ENCODE peak calls at places on chromosomes 12 and 14, in seven cellular contexts. D is ovary, H is fibroblast of mammary gland, Y is fibroblast of lung, A is A549, Z is endodermal cell, G is pancreas. P is an unnamed sample.

GRCh38 chr14:29458547-29458946 is 469.1 kb downstream of the PRKD1 start:
- DNase-seq in G (no peak), Z (no peak), Y (no peak), D (no peak), H (no peak), A (no peak), P (peak; percentile 26)

GRCh38 chr12:79415754-79416435 is 274.9 kb downstream of the PAWR start:
- DNase-seq in D (no peak), Y (peak; percentile 42), A (no peak), H (no peak), G (no peak), Z (no peak), P (peak; percentile 60)

GRCh38 chr14:43894534-43894933 is 612.5 kb downstream of the FSCB start:
- DNase-seq in G (no peak), D (no peak), Z (peak; percentile 38), H (peak; percentile 1), Y (peak; percentile 12), A (no peak), P (no peak)

GRCh38 chr14:75471059-75471458 is 43.2 kb downstream of the JDP2 start:
- DNase-seq in G (no peak), D (no peak), A (no peak), Z (no peak), H (no peak), Y (no peak), P (no peak)

GRCh38 chr12:106710143-106710893 is 64.2 kb upstream of the RIC8B start:
- DNase-seq in H (no peak), G (no peak), Y (no peak), A (no peak), Z (peak; percentile 59), D (no peak), P (no peak)

GRCh38 chr14:30005114-30005698 is 77.6 kb upstream of the PRKD1 start:
- DNase-seq in Z (no peak), Y (peak; percentile 88), G (no peak), H (peak; percentile 81), A (peak; percentile 18), D (no peak), P (peak; percentile 92)

GRCh38 chr12:100672075-100672592 is 98.7 kb downstream of the GAS2L3 start:
- DNase-seq in H (peak; percentile 12), Y (no peak), G (no peak), A (peak; percentile 21), D (no peak), Z (peak; percentile 95), P (peak; percentile 22)

GRCh38 chr14:52124791-52125661 is 56.2 kb upstream of the NID2 start:
- DNase-seq in Y (peak; percentile 92), A (peak; percentile 32), G (no peak), H (peak; percentile 93), D (no peak), Z (no peak), P (peak; percentile 93)

GRCh38 chr12:13559318-13559978 is 362.9 kb downstream of the EMP1 start:
- DNase-seq in H (no peak), G (peak; percentile 71), Y (no peak), Z (no peak), A (no peak), D (no peak), P (no peak)

GRCh38 chr12:70691018-70691672 is 53.9 kb upstream of the PTPRB start:
- DNase-seq in Y (no peak), A (no peak), D (no peak), Z (no peak), G (no peak), H (peak; percentile 11), P (peak; percentile 82)

GRCh38 chr14:39102265-39102968 is 618 bp downstream of the SEC23A start:
- DNase-seq in Y (peak; percentile 68), D (no peak), Z (no peak), G (no peak), A (peak; percentile 34), H (peak; percentile 72), P (peak; percentile 44)

GRCh38 chr14:63652406-63652805 is 10.7 kb upstream of the WDR89 start:
- DNase-seq in Z (no peak), G (no peak), H (no peak), D (no peak), Y (no peak), A (no peak), P (no peak)

GRCh38 chr14:37874429-37875109 is 279.1 kb downstream of the TTC6 start:
- DNase-seq in G (peak; percentile 86), A (peak; percentile 59), H (peak; percentile 62), Y (peak; percentile 68), D (peak; percentile 59), Z (peak; percentile 98), P (peak; percentile 69)

GRCh38 chr12:93237235-93237915 is 140.3 kb upstream of the NUDT4 start:
- DNase-seq in G (no peak), A (no peak), Z (no peak), Y (peak; percentile 77), D (no peak), H (peak; percentile 77), P (peak; percentile 92)

GRCh38 chr14:75854247-75854799 is 127.5 kb downstream of the TGFB3 start:
- DNase-seq in D (no peak), H (no peak), G (no peak), Y (peak; percentile 81), Z (no peak), A (no peak), P (no peak)

GRCh38 chr12:128012110-128012509 is 254.9 kb upstream of the TMEM132C start:
- DNase-seq in A (no peak), Y (no peak), H (no peak), Z (no peak), G (no peak), D (no peak), P (no peak)

GRCh38 chr12:111412830-111413441 is 7.2 kb downstream of the SH2B3 start:
- DNase-seq in D (no peak), A (no peak), H (no peak), Y (no peak), G (no peak), Z (no peak), P (peak; percentile 50)

GRCh38 chr12:122590990-122591389 is 63.9 kb downstream of the KNTC1 start:
- DNase-seq in Z (no peak), D (no peak), Y (no peak), H (no peak), G (no peak), A (no peak), P (no peak)

DNA sequence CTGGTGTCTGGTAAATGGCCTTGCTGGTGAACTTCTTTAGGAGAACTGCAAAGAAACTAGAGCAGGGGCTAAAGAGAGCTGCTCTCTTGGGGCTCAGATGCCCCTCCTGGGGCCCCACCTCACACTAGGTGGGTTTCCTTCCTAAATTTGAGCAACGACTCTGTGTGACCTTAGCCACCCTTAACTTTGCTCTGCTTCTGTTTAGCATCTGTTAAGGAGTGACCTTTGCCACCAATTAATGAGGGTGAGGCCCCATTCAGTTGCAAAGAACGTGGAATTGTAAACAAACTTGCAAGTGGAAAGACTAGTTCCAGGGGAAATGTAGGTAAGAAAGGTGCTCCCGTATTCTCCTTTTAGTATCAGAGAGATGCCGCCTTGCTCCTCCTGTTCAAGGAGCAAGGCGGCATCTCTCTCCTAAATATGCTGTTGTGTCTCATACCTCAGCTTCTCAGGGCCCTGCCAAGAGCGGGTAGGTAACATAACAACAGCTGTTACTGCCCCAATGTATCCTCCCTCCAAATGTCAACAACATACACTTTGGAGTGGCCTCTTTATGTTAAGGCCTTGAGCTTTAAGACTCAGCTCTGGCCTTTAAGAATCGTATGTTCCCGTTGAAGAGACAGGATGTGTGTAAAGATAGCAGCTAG is 77.6 kb upstream of the FUT8 start:
- DNase-seq in H (no peak), Y (no peak), Z (peak; percentile 71), D (no peak), G (no peak), A (no peak), P (no peak)
- H3K4me3 ChIP-seq in H (no peak overlapping the region), Y (peak overlapping the region; percentile 15), Z (peak overlapping the region; percentile 32), D (no peak overlapping the region), G (no peak overlapping the region), A (no peak overlapping the region), P (no peak overlapping the region)

GRCh38 chr12:64695550-64695949 is 63.7 kb downstream of the GNS start:
- DNase-seq in A (no peak), D (no peak), Z (peak; percentile 74), H (no peak), G (no peak), Y (no peak), P (no peak)

GRCh38 chr12:64699504-64700115 is 59.6 kb downstream of the GNS start:
- DNase-seq in G (no peak), Y (no peak), D (no peak), Z (no peak), A (no peak), H (no peak), P (no peak)

GRCh38 chr12:64691793-64692583 is 67.2 kb downstream of the GNS start:
- DNase-seq in D (no peak), A (no peak), H (no peak), Y (peak; percentile 65), Z (no peak), G (no peak), P (no peak)

GRCh38 chr12:64694130-64695078 is 64.8 kb downstream of the GNS start:
- DNase-seq in A (no peak), Z (peak; percentile 68), Y (no peak), D (no peak), H (no peak), G (no peak), P (no peak)

DNA sequence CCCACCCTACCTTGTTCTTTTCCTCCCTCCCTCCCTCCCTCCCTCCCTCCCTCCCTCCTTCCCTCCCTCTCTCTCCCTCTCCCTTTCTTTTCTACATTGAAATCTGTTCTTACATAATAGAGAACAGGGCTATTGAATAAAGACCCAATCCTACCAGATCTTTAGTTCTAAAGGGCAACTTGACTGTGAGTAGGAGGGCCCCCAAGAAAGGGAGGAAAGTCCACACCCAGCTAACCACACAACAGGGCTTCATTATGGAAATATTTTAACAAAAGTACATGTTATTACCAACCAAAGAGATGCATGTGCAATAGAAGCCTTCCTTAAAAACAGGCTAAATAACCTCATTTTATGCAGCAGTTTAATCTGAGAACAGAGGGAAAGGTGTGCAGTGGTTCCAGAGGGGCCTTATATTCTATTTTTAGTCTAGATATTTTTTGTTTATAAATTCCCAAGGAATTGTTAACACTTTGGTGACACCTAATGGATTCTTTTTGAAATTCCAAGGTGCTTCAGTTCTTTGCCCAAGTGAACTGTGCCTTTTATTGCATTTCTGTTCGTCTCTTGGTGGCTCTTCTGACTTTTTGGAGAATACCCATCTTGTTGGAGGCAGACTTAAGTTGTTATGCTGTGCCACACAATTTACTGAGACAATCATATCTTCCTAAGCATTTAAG is 63.0 kb downstream of the GNS start:
- DNase-seq in D (no peak), H (peak; percentile 45), A (peak; percentile 42), G (no peak), Y (peak; percentile 66), Z (no peak), P (peak; percentile 62)
- TF ChIP-seq CTCF in D (peak; percentile 22), H (peak; percentile 30), A (peak; percentile 78), G (no peak), Y (peak; percentile 26), Z (peak; percentile 51), P (peak; percentile 39)

DNA sequence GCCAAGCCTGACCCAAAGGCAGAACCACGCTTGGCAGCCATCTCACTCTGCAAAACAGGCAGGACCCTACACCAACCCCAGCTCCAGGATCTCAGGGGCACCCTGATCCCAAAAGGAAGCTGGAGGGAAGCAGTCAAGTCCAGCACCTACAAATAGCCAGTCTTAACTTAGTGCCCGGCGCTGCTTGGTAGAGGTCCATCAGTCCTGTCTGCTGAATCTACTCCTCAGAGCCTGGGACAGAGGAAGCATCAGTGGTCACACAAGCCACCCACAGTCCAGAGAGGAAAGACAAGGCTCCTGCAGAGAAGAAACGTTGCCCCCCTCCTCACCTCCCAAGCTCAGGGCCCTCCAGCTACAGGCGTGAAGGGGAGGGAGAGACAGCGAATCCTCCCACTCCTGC is 1.4 kb downstream of the PXN start:
- DNase-seq in H (no peak), Y (no peak), D (no peak), G (no peak), A (no peak), Z (no peak), P (no peak)
- H3K4me3 ChIP-seq in H (peak overlapping the region; percentile 89), Y (peak overlapping the region; percentile 67), D (peak overlapping the region; percentile 100), G (peak overlapping the region; percentile 91), A (peak overlapping the region; percentile 99), Z (peak overlapping the region; percentile 94), P (peak overlapping the region; percentile 88)

GRCh38 chr14:73458219-73458976 is at the start of gene NUMB:
- DNase-seq in A (peak; percentile 99), G (peak; percentile 97), D (peak; percentile 96), Z (peak; percentile 99), Y (peak; percentile 100), H (peak; percentile 100), P (peak; percentile 100)
- TF ChIP-seq CTCF in A (no peak), G (no peak), D (no peak), Z (peak; percentile 28), Y (no peak), H (no peak), P (no peak)

P was measured in choroid plexus epithelial cell.